ENCODE peak calls at places on chromosome 5, in six cellular contexts. Q, H, O, B, R and G are unnamed samples. For H3K36me3, the result is how much of the 10 kb centered on the place peaks cover.

GRCh38 chr5:169803077-169803981 is 166.3 kb downstream of the DOCK2 start:
- DNase-seq in Q (peak), H (peak), O (no peak), B (no peak), R (no peak), G (peak)

GRCh38 chr5:164224772-164225171 is 719.4 kb downstream of the MAT2B start:
- DNase-seq in Q (no peak), H (no peak), O (no peak), B (no peak), R (no peak), G (no peak)

GRCh38 chr5:160001457-160001856 is 7.5 kb upstream of the TTC1 start:
- DNase-seq in Q (no peak), H (no peak), O (no peak), B (no peak), R (no peak), G (no peak)

GRCh38 chr5:52693279-52693678 is 94.4 kb upstream of the ITGA1 start:
- DNase-seq in Q (peak), H (no peak), O (peak), B (no peak), R (no peak), G (no peak)

GRCh38 chr5:135140805-135141204 is 106.8 kb upstream of the PITX1 start:
- DNase-seq in Q (peak), H (no peak), O (peak), B (peak), R (peak), G (no peak)

GRCh38 chr5:138972230-138972629 is 97.1 kb upstream of the LRRTM2 start:
- DNase-seq in Q (no peak), H (no peak), O (no peak), B (no peak), R (no peak), G (no peak)

GRCh38 chr5:170860415-170860814 is 1.4 kb upstream of the RANBP17 start:
- DNase-seq in Q (no peak), H (no peak), O (no peak), B (no peak), R (no peak), G (no peak)

GRCh38 chr5:98928802-98929122 is at the start of gene CHD1:
- DNase-seq in Q (peak), H (peak), O (peak), B (peak), R (peak), G (peak)

GRCh38 chr5:55714749-55715148 is 2.6 kb upstream of the SLC38A9 start:
- DNase-seq in Q (no peak), H (no peak), O (no peak), B (no peak), R (no peak), G (no peak)

GRCh38 chr5:15620501-15620900 is 120.5 kb downstream of the FBXL7 start:
- DNase-seq in Q (no peak), H (no peak), O (no peak), B (no peak), R (no peak), G (no peak)

GRCh38 chr5:86175224-86175623 is 442.5 kb upstream of the COX7C start:
- DNase-seq in Q (no peak), H (no peak), O (no peak), B (no peak), R (no peak), G (no peak)

GRCh38 chr5:56515011-56515410 is 281.9 kb upstream of the ANKRD55 start:
- DNase-seq in Q (no peak), H (no peak), O (no peak), B (no peak), R (no peak), G (no peak)

GRCh38 chr5:168689278-168689677 is 110.1 kb upstream of the PANK3 start:
- DNase-seq in Q (no peak), H (no peak), O (no peak), B (no peak), R (no peak), G (no peak)

GRCh38 chr5:173954671-173955605 is 34.0 kb upstream of the C5orf47 start:
- DNase-seq in Q (no peak), H (no peak), O (no peak), B (no peak), R (no peak), G (peak)

GRCh38 chr5:133382661-133383579 is 229.4 kb downstream of the FSTL4 start:
- DNase-seq in Q (no peak), H (no peak), O (no peak), B (no peak), R (no peak), G (no peak)

GRCh38 chr5:61965074-61965473 is 340.9 kb upstream of the KIF2A start:
- DNase-seq in Q (no peak), H (no peak), O (no peak), B (no peak), R (no peak), G (no peak)

GRCh38 chr5:36662291-36662851 is 56.0 kb downstream of the SLC1A3 start:
- DNase-seq in Q (no peak), H (no peak), O (no peak), B (no peak), R (no peak), G (no peak)

GRCh38 chr5:10633271-10634049 is 69.6 kb downstream of the ANKRD33B start:
- DNase-seq in Q (no peak), H (no peak), O (no peak), B (no peak), R (no peak), G (no peak)

GRCh38 chr5:145129797-145130196 is 705.3 kb downstream of the PRELID2 start:
- DNase-seq in Q (no peak), H (no peak), O (no peak), B (no peak), R (no peak), G (no peak)

GRCh38 chr5:174736777-174737176 is 12.4 kb downstream of the MSX2 start:
- DNase-seq in Q (no peak), H (no peak), O (no peak), B (no peak), R (no peak), G (no peak)

GRCh38 chr5:1594336-1595106 is 70.8 kb upstream of the LPCAT1 start:
- DNase-seq in Q (peak), H (peak), O (peak), B (peak), R (peak), G (no peak)

GRCh38 chr5:172731286-172732073 is 39.5 kb downstream of the DUSP1 start:
- DNase-seq in Q (no peak), H (peak), O (no peak), B (peak), R (peak), G (no peak)

GRCh38 chr5:114255275-114255674 is 106.6 kb upstream of the KCNN2 start:
- DNase-seq in Q (no peak), H (no peak), O (no peak), B (no peak), R (no peak), G (no peak)

GRCh38 chr5:138611295-138612220 is 36.4 kb upstream of the HSPA9 start:
- DNase-seq in Q (no peak), H (peak), O (no peak), B (no peak), R (no peak), G (no peak)

GRCh38 chr5:137122075-137122474 is 377.1 kb downstream of the SPOCK1 start:
- DNase-seq in Q (no peak), H (no peak), O (no peak), B (no peak), R (no peak), G (no peak)

GRCh38 chr5:139577689-139578347 is 16.7 kb downstream of the UBE2D2 start:
- DNase-seq in Q (no peak), H (no peak), O (no peak), B (no peak), R (no peak), G (no peak)

GRCh38 chr5:168174376-168174775 is 117.1 kb upstream of the WWC1 start:
- DNase-seq in Q (no peak), H (no peak), O (no peak), B (no peak), R (no peak), G (no peak)

GRCh38 chr5:140345919-140346347 is 470 bp downstream of the HBEGF start:
- DNase-seq in Q (peak), H (peak), O (peak), B (peak), R (peak), G (no peak)

GRCh38 chr5:118042076-118042475 is 946.3 kb downstream of the DTWD2 start:
- DNase-seq in Q (no peak), H (no peak), O (no peak), B (no peak), R (no peak), G (no peak)

GRCh38 chr5:37842048-37842447 is 2.2 kb upstream of the GDNF start:
- DNase-seq in Q (no peak), H (no peak), O (no peak), B (no peak), R (no peak), G (no peak)

GRCh38 chr5:172887735-172888134 is 53.7 kb downstream of the ERGIC1 start:
- DNase-seq in Q (no peak), H (no peak), O (peak), B (peak), R (peak), G (no peak)

GRCh38 chr5:67133217-67133616 is 63.4 kb downstream of the CD180 start:
- DNase-seq in Q (no peak), H (no peak), O (no peak), B (no peak), R (no peak), G (no peak)

GRCh38 chr5:67133781-67134180 is 62.8 kb downstream of the CD180 start:
- DNase-seq in Q (no peak), H (no peak), O (no peak), B (no peak), R (no peak), G (no peak)

GRCh38 chr5:67140413-67140812 is 56.2 kb downstream of the CD180 start:
- DNase-seq in Q (no peak), H (no peak), O (no peak), B (no peak), R (no peak), G (no peak)

GRCh38 chr5:67129768-67130167 is 66.8 kb downstream of the CD180 start:
- DNase-seq in Q (no peak), H (no peak), O (no peak), B (no peak), R (no peak), G (no peak)

DNA sequence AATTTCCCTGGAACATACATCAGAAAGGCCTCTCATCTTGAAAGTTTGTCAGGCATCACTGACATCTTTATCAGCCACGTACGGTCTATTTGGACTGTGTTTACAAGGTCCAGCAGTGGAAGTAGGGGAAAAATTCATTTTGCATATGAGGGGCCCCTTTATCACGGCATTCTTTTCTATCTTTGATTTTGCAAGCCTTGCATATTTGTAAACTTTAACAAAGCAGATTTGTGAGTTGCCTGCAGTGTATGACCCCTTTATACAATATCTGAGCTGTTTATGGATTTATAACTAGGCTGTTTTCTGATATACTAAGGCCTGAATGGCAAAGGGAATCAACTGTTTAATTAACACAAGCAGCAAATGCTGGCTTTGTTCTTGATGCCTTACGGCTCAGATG is 61.2 kb downstream of the CD180 start:
- DNase-seq in Q (no peak), H (no peak), O (no peak), B (no peak), R (no peak), G (no peak)
- H3K36me3 ChIP-seq in Q (under half), H (under half), O (half or more), B (half or more), R (under half), G (under half)

GRCh38 chr5:34538026-34538672 is 118.0 kb upstream of the RAI14 start:
- DNase-seq in Q (no peak), H (peak), O (no peak), B (no peak), R (no peak), G (no peak)
- TF ChIP-seq CTCF in Q (no peak), H (peak), O (peak), B (peak), R (peak), G (peak)

GRCh38 chr5:5025774-5026406 is 114.2 kb upstream of the ADAMTS16 start:
- DNase-seq in Q (no peak), H (no peak), O (no peak), B (no peak), R (no peak), G (no peak)
- H3K4me3 ChIP-seq in Q (no peak), H (peak), O (peak), B (no peak), R (no peak), G (no peak)

DNA sequence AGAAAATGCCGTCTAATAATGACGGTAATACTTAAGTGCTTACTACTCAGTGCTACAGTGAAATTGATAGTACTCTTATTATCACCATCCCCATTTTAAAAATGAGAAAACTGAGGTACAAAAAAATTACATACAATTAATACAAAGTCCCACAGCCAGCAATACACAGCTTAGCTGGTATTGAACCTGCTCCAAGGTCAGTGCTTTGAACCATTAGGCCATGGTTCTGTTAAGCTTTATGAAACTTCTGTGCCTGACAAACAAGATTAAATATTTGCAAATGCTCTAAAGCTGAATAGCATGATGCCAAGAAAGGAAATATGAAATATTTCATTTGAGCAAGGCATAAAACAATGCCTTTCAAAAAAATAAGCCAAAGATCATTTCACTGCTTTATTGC is 357.2 kb downstream of the ARRDC3 start:
- DNase-seq in Q (no peak), H (no peak), O (no peak), B (no peak), R (no peak), G (no peak)
- H3K36me3 ChIP-seq in Q (under half), H (under half), O (under half), B (under half), R (under half), G (under half)

GRCh38 chr5:96293966-96294886 is 138.8 kb downstream of the PCSK1 start:
- DNase-seq in Q (no peak), H (no peak), O (no peak), B (no peak), R (no peak), G (no peak)
- TF ChIP-seq CTCF in Q (no peak), H (no peak), O (no peak), B (no peak), R (no peak), G (no peak)

DNA sequence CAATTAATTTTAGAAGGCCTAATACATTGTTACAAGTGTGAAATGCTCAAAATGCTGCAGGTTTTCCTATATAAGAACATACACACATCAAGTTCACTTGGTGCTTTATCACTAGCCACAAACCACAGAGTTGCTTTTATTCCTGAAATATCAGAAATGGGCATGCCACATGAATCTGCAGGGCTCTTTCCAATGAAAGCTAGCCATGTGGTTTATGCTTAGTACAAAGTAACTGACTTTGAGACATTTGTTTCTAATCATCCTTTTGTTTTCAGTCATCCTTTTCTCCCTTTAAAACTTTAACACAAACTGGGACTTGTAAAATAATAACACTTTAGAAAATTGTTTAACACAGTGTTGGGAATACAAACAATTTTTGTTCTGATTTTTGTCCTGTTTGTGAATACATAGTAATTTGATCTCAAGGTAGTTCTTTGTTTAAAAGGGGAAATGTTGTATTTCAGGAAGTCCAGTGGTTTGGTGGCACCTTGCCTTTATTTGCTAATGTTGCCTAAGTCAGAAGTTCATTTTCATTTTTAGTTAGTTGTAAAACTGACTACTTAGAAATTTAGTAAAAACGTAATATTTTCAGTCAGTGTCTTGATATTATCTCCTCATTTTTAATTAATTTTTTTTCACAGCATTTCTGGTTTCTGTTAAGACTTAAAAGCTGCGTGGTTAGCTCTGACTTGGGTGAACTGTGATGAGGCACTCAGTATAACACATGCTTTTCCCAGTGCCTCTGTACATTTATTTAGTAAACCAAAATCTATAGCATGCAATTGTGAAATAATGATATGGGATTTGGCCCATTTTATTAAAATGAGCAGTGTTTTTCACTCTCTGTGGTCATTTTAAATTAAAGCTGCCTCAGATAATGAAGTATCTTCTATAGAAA is 18.6 kb downstream of the PRDM6 start:
- DNase-seq in Q (no peak), H (no peak), O (no peak), B (no peak), R (no peak), G (no peak)
- H3K4me3 ChIP-seq in Q (no peak), H (no peak), O (no peak), B (no peak), R (no peak), G (no peak)

DNA sequence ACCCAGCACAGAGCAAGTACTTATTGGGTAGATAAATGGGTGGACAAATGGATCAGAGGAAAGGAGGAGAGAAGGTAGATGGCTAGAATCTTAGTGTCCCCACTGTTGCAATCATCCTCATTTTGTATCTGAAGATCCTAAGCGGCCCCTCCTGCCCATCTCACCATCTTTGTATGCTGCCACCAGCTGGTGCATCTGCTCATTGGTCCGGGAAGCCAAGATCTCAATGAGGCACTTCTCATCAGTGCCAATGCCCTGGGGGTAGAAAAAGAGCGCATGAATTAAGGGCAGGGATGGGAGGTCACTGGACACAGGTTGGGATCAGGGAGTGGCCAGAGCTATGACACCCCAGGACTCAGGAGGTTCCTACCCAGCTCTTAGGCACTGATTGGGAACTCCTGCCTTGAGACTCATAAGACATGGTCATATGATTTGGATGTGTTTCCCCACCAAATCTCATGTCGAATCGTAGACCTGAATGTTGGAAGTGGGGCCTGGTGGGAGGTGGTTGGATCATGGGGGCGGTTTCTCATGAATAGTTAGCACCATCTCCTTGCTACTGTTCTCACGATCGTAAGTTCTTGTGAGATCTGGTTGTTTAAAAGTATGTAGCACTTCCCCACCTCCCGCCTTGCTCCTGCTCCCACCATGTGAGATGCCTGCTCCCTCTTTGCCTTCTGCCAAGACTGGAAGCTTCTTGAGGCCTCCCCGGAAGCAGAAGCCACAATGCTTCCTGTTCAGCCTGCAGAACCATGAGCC is 20.3 kb downstream of the ANXA6 start:
- DNase-seq in Q (no peak), H (no peak), O (no peak), B (no peak), R (no peak), G (no peak)
- H3K36me3 ChIP-seq in Q (half or more), H (under half), O (half or more), B (half or more), R (under half), G (half or more)

DNA sequence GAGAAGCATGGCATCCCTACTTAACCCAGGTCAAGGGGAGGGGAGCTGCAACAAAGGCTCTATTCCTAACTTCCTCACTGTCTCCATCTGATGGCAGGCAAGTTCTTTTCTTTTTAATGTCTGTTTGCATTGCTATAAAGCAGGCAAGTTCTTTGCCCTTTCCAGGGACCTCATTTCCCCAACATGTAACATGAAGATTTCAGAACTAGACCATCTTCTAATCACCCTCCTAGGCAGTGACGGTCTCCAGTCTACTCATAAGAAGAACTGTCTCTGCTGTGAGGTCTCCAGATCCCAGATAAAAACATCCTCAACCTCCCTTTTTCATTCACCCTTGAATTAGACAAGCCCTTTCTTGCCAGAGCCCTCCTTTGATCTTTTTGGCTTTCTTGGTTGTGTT is 42.1 kb downstream of the PPP1R2B start:
- DNase-seq in Q (no peak), H (no peak), O (no peak), B (no peak), R (no peak), G (no peak)
- TF ChIP-seq CTCF in Q (no peak), H (no peak), O (no peak), B (no peak), R (no peak), G (no peak)